ENCODE peak calls at places on chromosomes 13 and 19, in seven cellular contexts. One of them, this sample, is unnamed.

GRCh38 chr19:1079566-1080111 is 12.7 kb downstream of the ARHGAP45 start:
- DNase-seq in gastrocnemius medialis: no peak
- DNase-seq in AG10803: no peak
- DNase-seq in tibial nerve: no peak
- DNase-seq in RWPE2: peak
- DNase-seq in heart right ventricle: no peak
- DNase-seq in fibroblast of mammary gland: no peak
- DNase-seq in this sample: no peak

GRCh38 chr13:40476175-40476958 is 190.1 kb downstream of the FOXO1 start:
- DNase-seq in fibroblast of mammary gland: peak
- DNase-seq in heart right ventricle: no peak
- DNase-seq in AG10803: peak
- DNase-seq in gastrocnemius medialis: no peak
- DNase-seq in RWPE2: no peak
- DNase-seq in tibial nerve: no peak
- DNase-seq in this sample: peak

GRCh38 chr19:22620912-22621311 is 13.2 kb upstream of the ZNF492 start:
- DNase-seq in gastrocnemius medialis: no peak
- DNase-seq in fibroblast of mammary gland: no peak
- DNase-seq in tibial nerve: no peak
- DNase-seq in heart right ventricle: no peak
- DNase-seq in RWPE2: no peak
- DNase-seq in AG10803: no peak
- DNase-seq in this sample: no peak

GRCh38 chr19:22532388-22533310 is 101.5 kb upstream of the ZNF492 start:
- DNase-seq in RWPE2: no peak
- DNase-seq in fibroblast of mammary gland: no peak
- DNase-seq in AG10803: no peak
- DNase-seq in gastrocnemius medialis: no peak
- DNase-seq in heart right ventricle: peak
- DNase-seq in tibial nerve: peak
- DNase-seq in this sample: no peak

GRCh38 chr13:74839656-74840055 is 642.3 kb downstream of the TBC1D4 start:
- DNase-seq in heart right ventricle: no peak
- DNase-seq in AG10803: peak
- DNase-seq in gastrocnemius medialis: no peak
- DNase-seq in RWPE2: no peak
- DNase-seq in tibial nerve: no peak
- DNase-seq in fibroblast of mammary gland: peak
- DNase-seq in this sample: peak

GRCh38 chr13:26420282-26420960 is 137.1 kb upstream of the WASF3 start:
- DNase-seq in gastrocnemius medialis: no peak
- DNase-seq in AG10803: peak
- DNase-seq in fibroblast of mammary gland: no peak
- DNase-seq in tibial nerve: no peak
- DNase-seq in heart right ventricle: no peak
- DNase-seq in RWPE2: no peak
- DNase-seq in this sample: no peak

GRCh38 chr13:114128624-114129522 is 3.5 kb downstream of the RASA3 start:
- DNase-seq in heart right ventricle: peak
- DNase-seq in AG10803: peak
- DNase-seq in gastrocnemius medialis: peak
- DNase-seq in fibroblast of mammary gland: peak
- DNase-seq in RWPE2: no peak
- DNase-seq in tibial nerve: peak
- DNase-seq in this sample: peak

GRCh38 chr13:35600137-35600536 is 123.6 kb upstream of the MAB21L1 start:
- DNase-seq in RWPE2: no peak
- DNase-seq in gastrocnemius medialis: no peak
- DNase-seq in AG10803: peak
- DNase-seq in tibial nerve: no peak
- DNase-seq in fibroblast of mammary gland: no peak
- DNase-seq in heart right ventricle: no peak
- DNase-seq in this sample: peak

GRCh38 chr13:112924365-112924764 is 44.6 kb upstream of the MCF2L start:
- DNase-seq in AG10803: no peak
- DNase-seq in gastrocnemius medialis: no peak
- DNase-seq in fibroblast of mammary gland: no peak
- DNase-seq in tibial nerve: no peak
- DNase-seq in RWPE2: no peak
- DNase-seq in heart right ventricle: no peak
- DNase-seq in this sample: no peak

GRCh38 chr13:89925107-89925506 is 1422.4 kb upstream of the MIR17HG start:
- DNase-seq in fibroblast of mammary gland: peak
- DNase-seq in tibial nerve: no peak
- DNase-seq in heart right ventricle: no peak
- DNase-seq in AG10803: peak
- DNase-seq in RWPE2: no peak
- DNase-seq in gastrocnemius medialis: no peak
- DNase-seq in this sample: peak

GRCh38 chr13:114099191-114099590 is 33.2 kb downstream of the RASA3 start:
- DNase-seq in tibial nerve: peak
- DNase-seq in RWPE2: peak
- DNase-seq in heart right ventricle: peak
- DNase-seq in gastrocnemius medialis: peak
- DNase-seq in fibroblast of mammary gland: peak
- DNase-seq in AG10803: peak
- DNase-seq in this sample: peak

GRCh38 chr19:12137541-12137940 is 2.6 kb downstream of the ZNF20 start:
- DNase-seq in gastrocnemius medialis: no peak
- DNase-seq in tibial nerve: no peak
- DNase-seq in fibroblast of mammary gland: peak
- DNase-seq in heart right ventricle: no peak
- DNase-seq in AG10803: no peak
- DNase-seq in RWPE2: no peak
- DNase-seq in this sample: no peak

GRCh38 chr13:61774903-61775302 is 359.3 kb upstream of the PCDH20 start:
- DNase-seq in fibroblast of mammary gland: no peak
- DNase-seq in RWPE2: no peak
- DNase-seq in heart right ventricle: no peak
- DNase-seq in tibial nerve: no peak
- DNase-seq in AG10803: no peak
- DNase-seq in gastrocnemius medialis: no peak
- DNase-seq in this sample: no peak

GRCh38 chr13:40813662-40814454 is 24.4 kb downstream of the SLC25A15 start:
- DNase-seq in AG10803: no peak
- DNase-seq in RWPE2: no peak
- DNase-seq in tibial nerve: no peak
- DNase-seq in gastrocnemius medialis: no peak
- DNase-seq in fibroblast of mammary gland: peak
- DNase-seq in heart right ventricle: no peak
- DNase-seq in this sample: peak

GRCh38 chr13:39362652-39363390 is 240.2 kb downstream of the LHFPL6 start:
- DNase-seq in RWPE2: no peak
- DNase-seq in AG10803: peak
- DNase-seq in heart right ventricle: no peak
- DNase-seq in gastrocnemius medialis: no peak
- DNase-seq in tibial nerve: no peak
- DNase-seq in fibroblast of mammary gland: peak
- DNase-seq in this sample: no peak

GRCh38 chr13:63731896-63732295 is 2316.2 kb upstream of the PCDH20 start:
- DNase-seq in gastrocnemius medialis: no peak
- DNase-seq in heart right ventricle: no peak
- DNase-seq in RWPE2: no peak
- DNase-seq in tibial nerve: no peak
- DNase-seq in fibroblast of mammary gland: no peak
- DNase-seq in AG10803: no peak
- DNase-seq in this sample: no peak

GRCh38 chr13:33392794-33393371 is 107.3 kb upstream of the STARD13 start:
- DNase-seq in RWPE2: no peak
- DNase-seq in fibroblast of mammary gland: no peak
- DNase-seq in AG10803: no peak
- DNase-seq in tibial nerve: no peak
- DNase-seq in heart right ventricle: no peak
- DNase-seq in gastrocnemius medialis: no peak
- DNase-seq in this sample: no peak

GRCh38 chr19:409006-409514 is at the start of gene C2CD4C:
- DNase-seq in RWPE2: no peak
- DNase-seq in gastrocnemius medialis: no peak
- DNase-seq in AG10803: no peak
- DNase-seq in fibroblast of mammary gland: no peak
- DNase-seq in heart right ventricle: no peak
- DNase-seq in tibial nerve: no peak
- DNase-seq in this sample: no peak

GRCh38 chr13:73952683-73953082 is 181.5 kb downstream of the KLF12 start:
- DNase-seq in gastrocnemius medialis: no peak
- DNase-seq in RWPE2: no peak
- DNase-seq in fibroblast of mammary gland: peak
- DNase-seq in AG10803: peak
- DNase-seq in heart right ventricle: no peak
- DNase-seq in tibial nerve: no peak
- DNase-seq in this sample: no peak

GRCh38 chr13:23488442-23488841 is 54.9 kb upstream of the SACS start:
- DNase-seq in fibroblast of mammary gland: no peak
- DNase-seq in heart right ventricle: peak
- DNase-seq in tibial nerve: no peak
- DNase-seq in gastrocnemius medialis: no peak
- DNase-seq in RWPE2: no peak
- DNase-seq in AG10803: peak
- DNase-seq in this sample: no peak

GRCh38 chr19:16188521-16188920 is 3.3 kb downstream of the FAM32A start:
- DNase-seq in heart right ventricle: no peak
- DNase-seq in RWPE2: no peak
- DNase-seq in AG10803: no peak
- DNase-seq in tibial nerve: no peak
- DNase-seq in gastrocnemius medialis: no peak
- DNase-seq in fibroblast of mammary gland: no peak
- DNase-seq in this sample: no peak

DNA sequence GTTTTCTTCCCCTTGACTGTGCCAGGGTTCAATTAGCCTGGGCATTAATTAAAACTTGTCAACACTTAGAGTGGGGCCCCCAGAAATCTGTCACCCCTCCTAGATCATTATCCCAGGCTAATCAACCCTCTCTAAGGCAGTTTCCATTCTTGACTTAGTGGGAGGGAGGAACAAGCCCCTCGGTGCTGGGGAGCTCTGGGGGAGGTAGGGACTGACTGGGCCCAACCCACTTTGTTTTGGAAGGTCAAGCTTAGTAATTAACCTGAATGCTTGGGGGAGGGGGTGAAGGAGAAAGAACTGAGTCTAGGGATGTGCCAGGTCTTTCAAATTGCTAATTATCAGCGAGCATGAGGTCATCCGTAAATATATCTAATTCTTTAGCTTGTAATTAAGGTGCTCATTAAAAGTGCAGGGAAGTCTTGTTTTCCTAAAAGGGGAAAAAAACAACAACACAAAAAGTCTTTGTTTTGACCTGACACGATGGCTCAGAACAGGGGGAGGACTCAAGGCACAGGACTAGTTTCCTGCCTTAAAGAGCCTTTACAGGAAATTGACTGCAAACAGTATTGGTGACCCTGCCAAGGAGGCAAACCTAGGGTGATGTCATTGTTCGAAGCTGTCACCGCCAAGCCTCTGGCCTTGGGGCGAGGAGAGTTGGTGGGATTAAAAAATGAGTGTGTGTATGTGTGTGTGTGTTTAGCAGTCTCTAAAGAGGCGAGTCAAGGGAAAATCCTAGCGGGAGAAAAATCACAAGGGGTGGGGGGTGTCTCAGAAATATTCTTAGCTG is 19.4 kb downstream of the ACTN4 start:
- DNase-seq in gastrocnemius medialis: no peak
- DNase-seq in RWPE2: no peak
- DNase-seq in heart right ventricle: peak
- DNase-seq in fibroblast of mammary gland: peak
- DNase-seq in tibial nerve: no peak
- DNase-seq in AG10803: peak
- DNase-seq in this sample: peak
- H3K4me3 ChIP-seq in gastrocnemius medialis: no peak
- H3K4me3 ChIP-seq in RWPE2: no peak
- H3K4me3 ChIP-seq in heart right ventricle: no peak
- H3K4me3 ChIP-seq in fibroblast of mammary gland: no peak
- H3K4me3 ChIP-seq in tibial nerve: no peak
- H3K4me3 ChIP-seq in AG10803: no peak
- H3K4me3 ChIP-seq in this sample: no peak

GRCh38 chr19:54448037-54448773 is 794 bp upstream of the LENG8 start:
- DNase-seq in fibroblast of mammary gland: peak
- DNase-seq in RWPE2: no peak
- DNase-seq in heart right ventricle: peak
- DNase-seq in AG10803: peak
- DNase-seq in gastrocnemius medialis: peak
- DNase-seq in tibial nerve: peak
- DNase-seq in this sample: peak
- TF ChIP-seq CTCF in fibroblast of mammary gland: no peak
- TF ChIP-seq CTCF in RWPE2: no peak
- TF ChIP-seq CTCF in heart right ventricle: no peak
- TF ChIP-seq CTCF in AG10803: no peak
- TF ChIP-seq CTCF in gastrocnemius medialis: no peak
- TF ChIP-seq CTCF in tibial nerve: no peak
- TF ChIP-seq CTCF in this sample: peak

GRCh38 chr19:5121286-5122120 is 152.6 kb downstream of the KDM4B start:
- DNase-seq in AG10803: no peak
- DNase-seq in fibroblast of mammary gland: no peak
- DNase-seq in gastrocnemius medialis: no peak
- DNase-seq in tibial nerve: no peak
- DNase-seq in heart right ventricle: no peak
- DNase-seq in RWPE2: no peak
- DNase-seq in this sample: no peak

GRCh38 chr19:5122671-5123409 is 153.9 kb downstream of the KDM4B start:
- DNase-seq in heart right ventricle: no peak
- DNase-seq in tibial nerve: no peak
- DNase-seq in fibroblast of mammary gland: no peak
- DNase-seq in gastrocnemius medialis: no peak
- DNase-seq in RWPE2: no peak
- DNase-seq in AG10803: no peak
- DNase-seq in this sample: no peak

GRCh38 chr19:5123646-5124045 is 154.7 kb downstream of the KDM4B start:
- DNase-seq in RWPE2: no peak
- DNase-seq in heart right ventricle: no peak
- DNase-seq in AG10803: no peak
- DNase-seq in tibial nerve: no peak
- DNase-seq in fibroblast of mammary gland: no peak
- DNase-seq in gastrocnemius medialis: no peak
- DNase-seq in this sample: no peak

GRCh38 chr19:5120833-5121232 is 151.9 kb downstream of the KDM4B start:
- DNase-seq in AG10803: no peak
- DNase-seq in fibroblast of mammary gland: no peak
- DNase-seq in gastrocnemius medialis: no peak
- DNase-seq in tibial nerve: no peak
- DNase-seq in heart right ventricle: no peak
- DNase-seq in RWPE2: no peak
- DNase-seq in this sample: no peak

DNA sequence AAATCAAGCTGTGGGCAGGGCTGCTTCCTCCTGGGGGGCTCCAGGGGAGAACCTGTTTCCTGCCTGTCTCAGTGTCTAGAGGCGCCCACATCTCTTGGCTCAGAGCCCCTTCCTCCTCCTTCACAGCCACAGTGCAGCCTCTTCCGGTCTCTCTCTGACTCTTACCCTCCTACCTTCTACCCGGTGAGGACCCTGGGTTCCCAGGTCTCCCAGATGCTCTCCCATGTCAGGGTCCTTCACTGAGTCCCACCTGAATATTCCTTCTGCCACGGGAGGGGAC is 153.1 kb downstream of the KDM4B start:
- DNase-seq in fibroblast of mammary gland: no peak
- DNase-seq in gastrocnemius medialis: no peak
- DNase-seq in AG10803: no peak
- DNase-seq in heart right ventricle: no peak
- DNase-seq in RWPE2: no peak
- DNase-seq in tibial nerve: no peak
- DNase-seq in this sample: no peak
- H3K4me3 ChIP-seq in fibroblast of mammary gland: no peak
- H3K4me3 ChIP-seq in gastrocnemius medialis: no peak
- H3K4me3 ChIP-seq in AG10803: no peak
- H3K4me3 ChIP-seq in heart right ventricle: no peak
- H3K4me3 ChIP-seq in RWPE2: no peak
- H3K4me3 ChIP-seq in tibial nerve: no peak
- H3K4me3 ChIP-seq in this sample: no peak

GRCh38 chr19:10551698-10552301 is 8.1 kb downstream of the ATG4D start:
- DNase-seq in RWPE2: no peak
- DNase-seq in AG10803: peak
- DNase-seq in heart right ventricle: no peak
- DNase-seq in gastrocnemius medialis: no peak
- DNase-seq in fibroblast of mammary gland: peak
- DNase-seq in tibial nerve: no peak
- DNase-seq in this sample: peak
- TF ChIP-seq CTCF in RWPE2: peak
- TF ChIP-seq CTCF in AG10803: peak
- TF ChIP-seq CTCF in heart right ventricle: peak
- TF ChIP-seq CTCF in gastrocnemius medialis: no peak
- TF ChIP-seq CTCF in fibroblast of mammary gland: peak
- TF ChIP-seq CTCF in tibial nerve: no peak
- TF ChIP-seq CTCF in this sample: peak

This sample was measured in fibroblast of the aortic adventitia.